ENCODE peak calls at places on chromosomes 7 and 10, in six cellular contexts. W, V, I, S, N and F are unnamed samples.

GRCh38 chr7:100465299-100465698 is 1.2 kb upstream of the SPACDR start:
- DNase-seq in W (no peak), V (no peak), I (no peak), S (no peak), N (no peak), F (no peak)

GRCh38 chr7:156308976-156309620 is 331.5 kb upstream of the RNF32 start:
- DNase-seq in W (no peak), V (no peak), I (no peak), S (no peak), N (no peak), F (no peak)

GRCh38 chr7:99011706-99012404 is 132.1 kb downstream of the SMURF1 start:
- DNase-seq in W (no peak), V (no peak), I (peak; percentile 62), S (no peak), N (no peak), F (no peak)

GRCh38 chr7:73715648-73716317 is 3.7 kb downstream of the STX1A start:
- DNase-seq in W (no peak), V (peak; percentile 98), I (no peak), S (no peak), N (peak; percentile 97), F (peak; percentile 84)

GRCh38 chr10:34526186-34526585 is 288.9 kb downstream of the PARD3 start:
- DNase-seq in W (no peak), V (no peak), I (no peak), S (no peak), N (peak; percentile 23), F (peak; percentile 28)

GRCh38 chr10:59387951-59388431 is 25.6 kb upstream of the FAM13C start:
- DNase-seq in W (no peak), V (no peak), I (peak; percentile 65), S (no peak), N (peak; percentile 94), F (peak; percentile 79)

GRCh38 chr7:7178906-7179305 is 3.4 kb upstream of the C1GALT1 start:
- DNase-seq in W (no peak), V (no peak), I (no peak), S (no peak), N (no peak), F (no peak)

GRCh38 chr10:43203491-43204393 is 63.1 kb downstream of the RASGEF1A start:
- DNase-seq in W (peak; percentile 18), V (peak; percentile 38), I (peak; percentile 63), S (peak; percentile 53), N (no peak), F (no peak)

GRCh38 chr10:76558996-76559888 is 1078.4 kb downstream of the KCNMA1 start:
- DNase-seq in W (no peak), V (no peak), I (no peak), S (no peak), N (no peak), F (peak; percentile 93)

GRCh38 chr10:48655426-48656240 is 29.0 kb upstream of the WDFY4 start:
- DNase-seq in W (no peak), V (peak; percentile 20), I (peak; percentile 92), S (peak; percentile 84), N (peak; percentile 32), F (no peak)

GRCh38 chr7:15524077-15524476 is 37.7 kb downstream of the AGMO start:
- DNase-seq in W (no peak), V (no peak), I (no peak), S (no peak), N (no peak), F (no peak)

DNA sequence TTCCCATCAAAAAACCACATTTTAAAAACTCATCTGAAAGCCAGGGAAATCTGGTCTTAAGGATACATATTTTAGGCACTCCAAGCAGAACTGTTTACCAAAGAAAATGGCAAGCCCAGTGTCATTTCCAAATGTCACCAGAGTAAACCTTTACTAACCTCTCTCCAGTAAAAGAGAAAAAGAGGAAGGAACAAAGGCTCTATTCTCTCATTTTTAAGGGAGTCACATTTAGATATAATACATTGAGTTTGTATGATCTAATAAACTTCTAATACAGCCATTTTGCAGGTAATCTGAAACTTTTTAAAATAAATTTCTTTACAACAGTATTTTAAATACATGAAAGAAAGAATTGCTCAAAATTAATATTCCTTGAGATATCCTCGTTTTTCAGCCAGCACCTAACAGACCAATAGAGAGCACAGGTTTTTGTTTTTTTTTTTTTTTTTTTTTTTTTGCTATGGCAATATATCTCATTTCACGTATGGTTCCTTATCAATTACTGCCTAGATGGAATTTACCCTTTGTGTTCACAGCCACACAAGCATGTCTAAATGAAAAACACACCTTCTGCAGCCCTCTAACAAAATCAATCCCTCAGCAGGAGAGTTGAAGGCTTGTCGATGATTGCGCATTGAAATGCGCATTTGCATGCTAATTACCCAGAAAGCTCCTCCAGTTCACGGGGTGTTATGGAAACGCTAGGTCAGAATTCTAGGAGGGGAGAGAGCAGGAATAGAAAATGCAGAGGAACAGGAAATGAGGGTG is 39.8 kb upstream of the MSRB2 start:
- DNase-seq in W (no peak), V (no peak), I (no peak), S (no peak), N (no peak), F (no peak)
- H3K4me3 ChIP-seq in W (no peak overlapping the region), V (no peak overlapping the region), I (no peak overlapping the region), S (no peak overlapping the region), N (no peak overlapping the region), F (no peak overlapping the region)

DNA sequence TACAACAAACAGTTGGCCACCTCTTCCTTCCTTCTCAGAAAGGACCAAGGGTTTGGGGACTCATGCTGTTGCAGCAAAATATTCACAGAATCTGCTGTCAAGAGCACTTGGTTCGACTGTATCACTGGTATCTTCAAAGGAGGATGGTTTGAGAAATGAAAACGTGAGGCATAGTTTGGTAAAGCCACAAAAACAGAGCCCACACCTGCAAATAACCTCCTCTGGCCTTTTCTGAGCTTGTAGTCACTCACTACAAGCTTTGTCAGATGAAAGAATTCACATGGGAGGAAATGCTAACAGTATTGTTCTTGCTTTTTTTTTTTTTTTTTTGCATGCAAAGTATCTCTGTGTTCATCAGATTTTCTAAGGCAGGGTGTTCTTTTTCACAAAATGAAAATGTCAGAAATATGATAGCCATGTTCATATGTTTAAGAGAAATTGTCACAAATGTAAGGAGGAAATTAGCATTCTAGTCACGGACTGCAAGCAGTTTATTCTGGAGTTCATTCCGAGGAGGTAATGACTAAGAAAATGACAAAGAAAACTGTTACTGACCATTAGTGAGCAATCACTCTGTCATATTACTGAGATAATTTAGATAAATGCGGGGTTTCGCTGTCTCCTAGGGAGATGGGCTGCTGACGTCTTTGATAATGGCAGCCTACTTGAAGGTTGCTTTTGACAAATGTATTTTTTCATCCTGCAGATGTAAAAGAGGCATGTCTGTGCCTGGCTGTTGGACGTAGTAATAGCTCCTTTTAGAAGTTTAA is 117.8 kb upstream of the MYO3A start:
- DNase-seq in W (no peak), V (no peak), I (no peak), S (no peak), N (peak; percentile 18), F (no peak)
- TF ChIP-seq CTCF in W (no peak), V (no peak), I (no peak), S (no peak), N (no peak), F (no peak)

DNA sequence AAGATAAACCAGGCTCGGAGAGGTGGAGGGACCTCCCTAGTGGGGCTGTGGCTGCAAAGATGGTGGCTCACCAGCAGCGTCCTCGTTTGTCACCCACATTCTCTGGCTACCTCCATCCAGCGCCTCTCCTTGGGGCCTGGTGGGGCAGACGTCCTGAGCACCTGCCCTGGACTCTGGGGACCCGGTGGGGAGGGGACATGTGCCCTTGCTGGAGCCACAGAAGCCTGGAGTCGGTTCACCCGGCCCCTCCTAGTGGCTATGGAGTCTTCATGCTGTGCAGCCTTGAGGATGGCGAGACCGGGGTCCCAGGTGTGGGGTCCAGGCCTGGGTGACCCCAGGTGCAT is 14.5 kb downstream of the TTYH3 start:
- DNase-seq in W (no peak), V (no peak), I (no peak), S (no peak), N (no peak), F (no peak)
- H3K4me3 ChIP-seq in W (no peak overlapping the region), V (no peak overlapping the region), I (no peak overlapping the region), S (no peak overlapping the region), N (no peak overlapping the region), F (no peak overlapping the region)

GRCh38 chr10:132167976-132168375 is 18.8 kb upstream of the DPYSL4 start:
- DNase-seq in W (no peak), V (no peak), I (no peak), S (no peak), N (no peak), F (no peak)

GRCh38 chr10:132168571-132169030 is 18.1 kb upstream of the DPYSL4 start:
- DNase-seq in W (no peak), V (no peak), I (peak; percentile 59), S (no peak), N (no peak), F (no peak)

GRCh38 chr10:132169031-132169765 is 17.6 kb upstream of the DPYSL4 start:
- DNase-seq in W (no peak), V (no peak), I (peak; percentile 61), S (no peak), N (no peak), F (no peak)

GRCh38 chr10:132170561-132171361 is 16.0 kb upstream of the DPYSL4 start:
- DNase-seq in W (no peak), V (no peak), I (no peak), S (no peak), N (no peak), F (no peak)

GRCh38 chr10:132169766-132170560 is 16.8 kb upstream of the DPYSL4 start:
- DNase-seq in W (no peak), V (no peak), I (peak; percentile 61), S (no peak), N (no peak), F (no peak)
- TF ChIP-seq CTCF in W (no peak), V (no peak), I (no peak), S (no peak), N (no peak), F (no peak)

DNA sequence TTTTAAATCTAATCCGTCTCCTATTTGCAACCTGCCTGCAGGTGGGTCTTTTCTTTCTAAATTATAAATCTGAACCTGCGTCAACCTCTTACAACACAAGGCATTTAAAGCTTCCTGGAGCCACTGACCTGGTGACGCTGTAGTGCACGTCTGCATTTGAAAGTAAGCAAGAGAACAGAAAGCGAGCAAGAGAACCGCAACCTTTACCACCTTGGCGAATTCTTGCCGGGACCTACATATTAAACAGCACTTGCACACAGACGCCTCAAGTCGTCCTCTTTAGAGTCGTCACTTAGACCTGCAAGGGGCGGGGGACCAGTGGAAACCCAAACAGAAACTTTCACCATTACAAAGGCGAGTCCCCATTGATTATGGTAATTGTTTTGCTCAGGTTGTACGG is 9.5 kb downstream of the GLI3 start:
- DNase-seq in W (peak; percentile 65), V (no peak), I (no peak), S (no peak), N (no peak), F (no peak)
- H3K4me3 ChIP-seq in W (peak overlapping the region; percentile 4), V (no peak overlapping the region), I (peak overlapping the region; percentile 43), S (peak overlapping the region; percentile 31), N (peak overlapping the region; percentile 45), F (no peak overlapping the region)